ENCODE peak calls at places on chromosome 7, in five cellular contexts. F is heart left ventricle, H is A549, A is breast epithelium, D is tibial nerve. J is an unnamed sample.

GRCh38 chr7:50852901-50853300 is 70.2 kb upstream of the GRB10 start:
- DNase-seq in F (no peak), H (no peak), A (no peak), D (no peak), J (no peak)

GRCh38 chr7:11914645-11915044 is 82.6 kb upstream of the THSD7A start:
- DNase-seq in F (no peak), H (no peak), A (no peak), D (no peak), J (no peak)

GRCh38 chr7:116863168-116863670 is 832 bp downstream of the CAPZA2 start:
- DNase-seq in F (no peak), H (peak; percentile 28), A (no peak), D (no peak), J (no peak)

GRCh38 chr7:135678612-135679575 is 16.6 kb downstream of the STMP1 start:
- DNase-seq in F (no peak), H (no peak), A (no peak), D (peak; percentile 24), J (peak; percentile 38)

GRCh38 chr7:94284120-94284519 is 110.6 kb upstream of the COL1A2 start:
- DNase-seq in F (no peak), H (no peak), A (no peak), D (no peak), J (no peak)

GRCh38 chr7:69599879-69600764 is 1.8 kb downstream of the AUTS2 start:
- DNase-seq in F (peak; percentile 65), H (no peak), A (no peak), D (peak; percentile 37), J (no peak)

GRCh38 chr7:117034851-117035462 is 81.7 kb downstream of the ST7 start:
- DNase-seq in F (no peak), H (no peak), A (no peak), D (no peak), J (no peak)

GRCh38 chr7:80318081-80318480 is 183.4 kb downstream of the GNAI1 start:
- DNase-seq in F (no peak), H (no peak), A (no peak), D (no peak), J (no peak)

GRCh38 chr7:30879139-30880089 is 32.2 kb upstream of the AQP1 start:
- DNase-seq in F (no peak), H (no peak), A (no peak), D (no peak), J (no peak)

GRCh38 chr7:46879783-46880182 is 702.1 kb downstream of the TNS3 start:
- DNase-seq in F (no peak), H (no peak), A (no peak), D (no peak), J (no peak)

GRCh38 chr7:78607099-78607498 is 808.5 kb downstream of the PHTF2 start:
- DNase-seq in F (no peak), H (no peak), A (no peak), D (no peak), J (no peak)

GRCh38 chr7:119514326-119514725 is 758.6 kb upstream of the KCND2 start:
- DNase-seq in F (no peak), H (no peak), A (no peak), D (no peak), J (no peak)

GRCh38 chr7:2266911-2267310 is 24.9 kb downstream of the NUDT1 start:
- DNase-seq in F (no peak), H (peak; percentile 61), A (no peak), D (no peak), J (no peak)

GRCh38 chr7:112990619-112991018 is 96.0 kb downstream of the GPR85 start:
- DNase-seq in F (no peak), H (no peak), A (no peak), D (no peak), J (no peak)

GRCh38 chr7:132592238-132592946 is 16.1 kb upstream of the PLXNA4 start:
- DNase-seq in F (no peak), H (no peak), A (no peak), D (no peak), J (no peak)

GRCh38 chr7:131619336-131620305 is 63.2 kb upstream of the PODXL start:
- DNase-seq in F (no peak), H (no peak), A (no peak), D (no peak), J (no peak)

GRCh38 chr7:18927134-18927533 is 190.3 kb downstream of the TWIST1 start:
- DNase-seq in F (no peak), H (no peak), A (no peak), D (no peak), J (no peak)

GRCh38 chr7:16993543-16993942 is 111.8 kb upstream of the AGR3 start:
- DNase-seq in F (no peak), H (no peak), A (no peak), D (no peak), J (no peak)

GRCh38 chr7:113013761-113014449 is 72.7 kb downstream of the GPR85 start:
- DNase-seq in F (peak; percentile 20), H (no peak), A (no peak), D (no peak), J (no peak)

GRCh38 chr7:5693529-5693928 is 87.9 kb downstream of the RNF216 start:
- DNase-seq in F (no peak), H (no peak), A (no peak), D (no peak), J (no peak)

GRCh38 chr7:140403878-140404564 is at the start of gene RAB19:
- DNase-seq in F (no peak), H (no peak), A (peak; percentile 57), D (no peak), J (no peak)

GRCh38 chr7:32072397-32072796 is 2.2 kb upstream of the PDE1C start:
- DNase-seq in F (no peak), H (no peak), A (no peak), D (no peak), J (no peak)

GRCh38 chr7:5514440-5515035 is 90.9 kb upstream of the TNRC18 start:
- DNase-seq in F (no peak), H (no peak), A (peak; percentile 63), D (no peak), J (no peak)

GRCh38 chr7:155282671-155283070 is 15.0 kb upstream of the INSIG1 start:
- DNase-seq in F (no peak), H (no peak), A (no peak), D (no peak), J (no peak)

GRCh38 chr7:137399827-137400823 is 56.6 kb upstream of the PTN start:
- DNase-seq in F (no peak), H (no peak), A (no peak), D (no peak), J (no peak)

GRCh38 chr7:50359995-50360925 is 55.7 kb downstream of the IKZF1 start:
- DNase-seq in F (no peak), H (no peak), A (no peak), D (no peak), J (no peak)

GRCh38 chr7:132066776-132067175 is 509.5 kb downstream of the PLXNA4 start:
- DNase-seq in F (no peak), H (no peak), A (no peak), D (no peak), J (peak; percentile 84)

GRCh38 chr7:2219606-2220005 is 13.1 kb downstream of the MAD1L1 start:
- DNase-seq in F (peak; percentile 48), H (no peak), A (no peak), D (no peak), J (no peak)

GRCh38 chr7:135168001-135168400 is 2.5 kb downstream of the CYREN start:
- DNase-seq in F (no peak), H (no peak), A (no peak), D (no peak), J (peak; percentile 86)

GRCh38 chr7:155882596-155882995 is 70.3 kb upstream of the SHH start:
- DNase-seq in F (no peak), H (peak; percentile 44), A (no peak), D (no peak), J (no peak)

GRCh38 chr7:20330797-20331230 is at the start of gene ITGB8:
- DNase-seq in F (peak; percentile 73), H (peak; percentile 26), A (peak; percentile 66), D (no peak), J (peak; percentile 91)

GRCh38 chr7:19224951-19225350 is 79.7 kb upstream of the FERD3L start:
- DNase-seq in F (no peak), H (no peak), A (no peak), D (no peak), J (no peak)

GRCh38 chr7:10802526-10802925 is 171.1 kb upstream of the PHF14 start:
- DNase-seq in F (no peak), H (no peak), A (no peak), D (no peak), J (no peak)

GRCh38 chr7:36473454-36474282 is 84.0 kb downstream of the ANLN start:
- DNase-seq in F (no peak), H (peak; percentile 28), A (no peak), D (no peak), J (no peak)

GRCh38 chr7:13725591-13725990 is 263.9 kb downstream of the ETV1 start:
- DNase-seq in F (no peak), H (no peak), A (no peak), D (no peak), J (no peak)
- TF ChIP-seq CTCF in F (no peak), H (peak; percentile 15), A (no peak), D (no peak), J (no peak)

GRCh38 chr7:24714676-24715010 is 42.6 kb downstream of the GSDME start:
- DNase-seq in F (no peak), H (no peak), A (no peak), D (no peak), J (peak; percentile 58)
- H3K4me3 ChIP-seq in F (no peak overlapping the region), H (no peak overlapping the region), A (no peak overlapping the region), D (no peak overlapping the region), J (no peak overlapping the region)

DNA sequence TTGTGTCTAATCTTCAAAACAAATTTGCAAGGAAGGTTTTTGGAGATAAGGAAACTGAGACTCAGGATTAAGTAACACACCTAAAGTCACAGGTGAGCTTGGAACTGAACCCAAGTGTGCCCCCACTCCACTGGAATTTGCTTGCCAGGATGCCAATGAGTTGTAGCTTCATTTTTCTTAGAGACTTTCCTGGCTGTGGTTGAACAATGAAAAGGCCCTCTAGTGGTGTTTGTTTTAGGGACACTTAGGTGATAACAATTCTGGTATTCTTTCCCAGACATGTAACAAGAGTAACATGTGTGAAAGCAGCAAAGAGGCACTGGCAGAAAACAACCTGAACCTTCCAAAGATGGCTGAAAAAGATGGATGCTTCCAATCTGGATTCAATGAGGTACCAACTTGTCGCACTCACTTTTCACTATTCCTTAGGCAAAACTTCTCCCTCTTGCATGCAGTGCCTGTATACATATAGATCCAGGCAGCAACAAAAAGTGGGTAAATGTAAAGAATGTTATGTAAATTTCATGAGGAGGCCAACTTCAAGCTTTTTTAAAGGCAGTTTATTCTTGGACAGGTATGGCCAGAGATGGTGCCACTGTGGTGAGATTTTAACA is 1.5 kb downstream of the IL6 start:
- DNase-seq in F (no peak), H (peak; percentile 47), A (no peak), D (no peak), J (no peak)
- TF ChIP-seq POLR2A in F (no peak), H (no peak), A (no peak), D (no peak), J (no peak)

GRCh38 chr7:149285581-149285975 is 23.6 kb downstream of the ZNF783 start:
- DNase-seq in F (no peak), H (peak; percentile 36), A (peak; percentile 45), D (no peak), J (no peak)

GRCh38 chr7:149286811-149287400 is 24.9 kb downstream of the ZNF783 start:
- DNase-seq in F (no peak), H (no peak), A (no peak), D (no peak), J (peak; percentile 65)

GRCh38 chr7:149284343-149284742 is 22.3 kb downstream of the ZNF783 start:
- DNase-seq in F (no peak), H (no peak), A (peak; percentile 33), D (no peak), J (no peak)

GRCh38 chr7:149283321-149283720 is 21.3 kb downstream of the ZNF783 start:
- DNase-seq in F (no peak), H (no peak), A (no peak), D (no peak), J (peak; percentile 82)

GRCh38 chr7:149284850-149285580 is 23.0 kb downstream of the ZNF783 start:
- DNase-seq in F (peak; percentile 97), H (peak; percentile 93), A (peak; percentile 96), D (peak; percentile 86), J (peak; percentile 90)
- TF ChIP-seq CTCF in F (no peak), H (no peak), A (no peak), D (no peak), J (no peak)

J was measured in lower leg skin.